ENCODE peak calls at places on chromosomes 3 and 15, in four cellular contexts. One of them, this sample, is unnamed.

GRCh38 chr15:83380026-83380425 is 67.1 kb upstream of the SH3GL3 start:
- DNase-seq in ovary: no peak
- DNase-seq in uterus: no peak
- DNase-seq in lower leg skin: no peak
- DNase-seq in this sample: no peak

GRCh38 chr3:86934851-86935250 is 56.1 kb downstream of the VGLL3 start:
- DNase-seq in ovary: no peak
- DNase-seq in uterus: no peak
- DNase-seq in lower leg skin: no peak
- DNase-seq in this sample: no peak

GRCh38 chr15:40252438-40253178 is 13.7 kb downstream of the PAK6 start:
- DNase-seq in ovary: peak; percentile 60
- DNase-seq in uterus: no peak
- DNase-seq in lower leg skin: no peak
- DNase-seq in this sample: no peak

GRCh38 chr3:8457039-8457438 is 44.6 kb upstream of the LMCD1 start:
- DNase-seq in ovary: no peak
- DNase-seq in uterus: no peak
- DNase-seq in lower leg skin: no peak
- DNase-seq in this sample: no peak

GRCh38 chr15:79994651-79995050 is 23.7 kb upstream of the BCL2A1 start:
- DNase-seq in ovary: no peak
- DNase-seq in uterus: no peak
- DNase-seq in lower leg skin: no peak
- DNase-seq in this sample: no peak

GRCh38 chr3:30553641-30554316 is 52.6 kb upstream of the TGFBR2 start:
- DNase-seq in ovary: no peak
- DNase-seq in uterus: no peak
- DNase-seq in lower leg skin: no peak
- DNase-seq in this sample: no peak

GRCh38 chr3:29293371-29293770 is 12.5 kb downstream of the RBMS3 start:
- DNase-seq in ovary: no peak
- DNase-seq in uterus: no peak
- DNase-seq in lower leg skin: no peak
- DNase-seq in this sample: no peak

GRCh38 chr3:4321732-4322131 is 18.6 kb downstream of the SETMAR start:
- DNase-seq in ovary: no peak
- DNase-seq in uterus: no peak
- DNase-seq in lower leg skin: no peak
- DNase-seq in this sample: no peak

GRCh38 chr3:18681946-18682345 is 256.8 kb upstream of the SATB1 start:
- DNase-seq in ovary: no peak
- DNase-seq in uterus: no peak
- DNase-seq in lower leg skin: no peak
- DNase-seq in this sample: no peak

GRCh38 chr15:60179786-60180391 is 175.8 kb downstream of the FOXB1 start:
- DNase-seq in ovary: no peak
- DNase-seq in uterus: no peak
- DNase-seq in lower leg skin: no peak
- DNase-seq in this sample: no peak

GRCh38 chr15:96336643-96337353 is 6.3 kb downstream of the NR2F2 start:
- DNase-seq in ovary: peak; percentile 44
- DNase-seq in uterus: peak; percentile 20
- DNase-seq in lower leg skin: no peak
- DNase-seq in this sample: no peak

GRCh38 chr15:62840518-62841268 is 201.9 kb upstream of the TPM1 start:
- DNase-seq in ovary: no peak
- DNase-seq in uterus: no peak
- DNase-seq in lower leg skin: no peak
- DNase-seq in this sample: no peak

GRCh38 chr3:60215952-60216351 is 1035.3 kb downstream of the FHIT start:
- DNase-seq in ovary: no peak
- DNase-seq in uterus: no peak
- DNase-seq in lower leg skin: no peak
- DNase-seq in this sample: no peak

GRCh38 chr3:172832983-172833382 is 82.5 kb downstream of the ECT2 start:
- DNase-seq in ovary: no peak
- DNase-seq in uterus: no peak
- DNase-seq in lower leg skin: no peak
- DNase-seq in this sample: no peak

GRCh38 chr15:61226313-61227250 is 2.5 kb downstream of the RORA start:
- DNase-seq in ovary: no peak
- DNase-seq in uterus: no peak
- DNase-seq in lower leg skin: no peak
- DNase-seq in this sample: no peak

GRCh38 chr3:97763586-97764148 is 891 bp upstream of the ARL6 start:
- DNase-seq in ovary: no peak
- DNase-seq in uterus: no peak
- DNase-seq in lower leg skin: no peak
- DNase-seq in this sample: no peak

GRCh38 chr15:79970921-79971434 is at the start of gene BCL2A1:
- DNase-seq in ovary: no peak
- DNase-seq in uterus: no peak
- DNase-seq in lower leg skin: no peak
- DNase-seq in this sample: peak; percentile 49

GRCh38 chr15:52563499-52564060 is 5.2 kb downstream of the ARPP19 start:
- DNase-seq in ovary: no peak
- DNase-seq in uterus: no peak
- DNase-seq in lower leg skin: no peak
- DNase-seq in this sample: no peak

GRCh38 chr15:70799667-70800450 is 36.5 kb upstream of the UACA start:
- DNase-seq in ovary: peak; percentile 49
- DNase-seq in uterus: no peak
- DNase-seq in lower leg skin: peak; percentile 28
- DNase-seq in this sample: peak; percentile 55

GRCh38 chr15:41183580-41183979 is 47.0 kb downstream of the EXD1 start:
- DNase-seq in ovary: no peak
- DNase-seq in uterus: no peak
- DNase-seq in lower leg skin: no peak
- DNase-seq in this sample: no peak

GRCh38 chr15:99343208-99343607 is 91.9 kb downstream of the LRRC28 start:
- DNase-seq in ovary: no peak
- DNase-seq in uterus: no peak
- DNase-seq in lower leg skin: no peak
- DNase-seq in this sample: no peak

GRCh38 chr3:38168151-38168987 is 3.0 kb downstream of the OXSR1 start:
- DNase-seq in ovary: no peak
- DNase-seq in uterus: no peak
- DNase-seq in lower leg skin: no peak
- DNase-seq in this sample: no peak

GRCh38 chr15:89114974-89115373 is 26.7 kb downstream of the ABHD2 start:
- DNase-seq in ovary: no peak
- DNase-seq in uterus: peak; percentile 56
- DNase-seq in lower leg skin: no peak
- DNase-seq in this sample: no peak

GRCh38 chr3:197028711-197029510 is 706 bp downstream of the MELTF start:
- DNase-seq in ovary: peak; percentile 42
- DNase-seq in uterus: no peak
- DNase-seq in lower leg skin: no peak
- DNase-seq in this sample: no peak

GRCh38 chr15:82714026-82714425 is 4.4 kb upstream of the AP3B2 start:
- DNase-seq in ovary: no peak
- DNase-seq in uterus: no peak
- DNase-seq in lower leg skin: no peak
- DNase-seq in this sample: no peak

GRCh38 chr3:59754456-59754855 is 704.6 kb upstream of the CFAP20DC start:
- DNase-seq in ovary: no peak
- DNase-seq in uterus: no peak
- DNase-seq in lower leg skin: no peak
- DNase-seq in this sample: no peak

GRCh38 chr3:126351771-126352475 is 5.3 kb downstream of the KLF15 start:
- DNase-seq in ovary: peak; percentile 39
- DNase-seq in uterus: peak; percentile 12
- DNase-seq in lower leg skin: no peak
- DNase-seq in this sample: peak; percentile 60

GRCh38 chr15:74842581-74843444 is at the start of gene ULK3:
- DNase-seq in ovary: peak; percentile 95
- DNase-seq in uterus: peak; percentile 93
- DNase-seq in lower leg skin: peak; percentile 88
- DNase-seq in this sample: peak; percentile 93
- TF ChIP-seq POLR2A in ovary: peak; percentile 10
- TF ChIP-seq POLR2A in uterus: peak; percentile 72
- TF ChIP-seq POLR2A in lower leg skin: no peak
- TF ChIP-seq POLR2A in this sample: peak; percentile 76

GRCh38 chr3:46538803-46539442 is 27.2 kb downstream of the LRRC2 start:
- DNase-seq in ovary: no peak
- DNase-seq in uterus: peak; percentile 21
- DNase-seq in lower leg skin: peak; percentile 57
- DNase-seq in this sample: no peak

GRCh38 chr3:46539443-46540005 is 26.6 kb downstream of the LRRC2 start:
- DNase-seq in ovary: no peak
- DNase-seq in uterus: no peak
- DNase-seq in lower leg skin: peak; percentile 3
- DNase-seq in this sample: no peak

GRCh38 chr3:46536758-46537157 is 29.3 kb downstream of the LRRC2 start:
- DNase-seq in ovary: no peak
- DNase-seq in uterus: no peak
- DNase-seq in lower leg skin: no peak
- DNase-seq in this sample: no peak

GRCh38 chr3:46537316-46537715 is 28.8 kb downstream of the LRRC2 start:
- DNase-seq in ovary: no peak
- DNase-seq in uterus: no peak
- DNase-seq in lower leg skin: no peak
- DNase-seq in this sample: no peak

GRCh38 chr3:46537789-46538188 is 28.3 kb downstream of the LRRC2 start:
- DNase-seq in ovary: no peak
- DNase-seq in uterus: no peak
- DNase-seq in lower leg skin: no peak
- DNase-seq in this sample: no peak
- H3K4me3 ChIP-seq in ovary: no peak overlapping the region
- H3K4me3 ChIP-seq in uterus: no peak overlapping the region
- H3K4me3 ChIP-seq in lower leg skin: no peak overlapping the region
- H3K4me3 ChIP-seq in this sample: no peak overlapping the region

DNA sequence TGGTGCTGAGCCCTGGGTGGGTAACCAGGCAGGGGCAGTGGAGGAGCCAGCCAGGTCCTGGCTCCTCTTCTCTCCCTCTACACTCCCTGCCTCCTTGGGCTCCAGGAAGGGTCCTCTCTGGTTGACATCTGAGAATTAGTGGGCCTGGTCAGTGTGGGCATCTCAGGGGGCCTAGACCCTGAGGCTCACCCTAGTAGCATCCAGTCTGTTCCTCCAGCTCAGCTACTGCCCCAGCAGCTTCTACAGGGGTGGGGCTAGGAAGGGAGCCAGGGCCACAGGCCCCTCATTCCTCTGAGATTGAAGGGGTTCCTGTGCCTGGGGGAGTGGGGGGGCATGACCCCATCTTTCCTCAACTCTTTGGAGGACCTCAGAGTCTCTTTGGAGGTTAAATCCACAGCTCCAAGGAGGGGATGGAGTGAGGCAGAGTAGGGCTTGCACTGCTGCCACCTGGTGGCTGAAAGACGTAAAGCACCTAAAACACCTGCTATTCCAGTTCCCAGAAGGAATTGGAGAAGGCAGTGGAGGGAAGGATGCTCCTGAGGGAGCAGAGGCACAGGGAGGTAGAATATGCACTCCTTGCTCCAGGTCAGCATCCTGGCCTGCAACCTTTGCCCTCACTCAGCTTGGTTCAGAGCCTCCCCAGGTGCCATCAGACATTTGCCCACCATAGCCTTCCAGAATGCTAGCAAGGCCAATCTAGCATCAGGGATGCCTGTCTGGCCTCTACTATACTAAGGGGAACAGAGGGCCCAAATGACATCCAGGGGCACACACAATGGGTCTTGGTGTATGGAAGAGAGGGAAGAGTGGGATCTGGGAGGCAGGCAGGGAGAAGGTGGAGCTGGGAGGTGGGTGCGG is 25.1 kb downstream of the C3orf18 start:
- DNase-seq in ovary: peak; percentile 82
- DNase-seq in uterus: peak; percentile 72
- DNase-seq in lower leg skin: peak; percentile 63
- DNase-seq in this sample: peak; percentile 68
- TF ChIP-seq CTCF in ovary: peak; percentile 80
- TF ChIP-seq CTCF in uterus: peak; percentile 87
- TF ChIP-seq CTCF in lower leg skin: no peak
- TF ChIP-seq CTCF in this sample: peak; percentile 91

GRCh38 chr3:121749276-121750086 is at the start of gene GOLGB1:
- DNase-seq in ovary: peak; percentile 91
- DNase-seq in uterus: peak; percentile 89
- DNase-seq in lower leg skin: peak; percentile 98
- DNase-seq in this sample: peak; percentile 95
- TF ChIP-seq POLR2A in ovary: peak; percentile 96
- TF ChIP-seq POLR2A in uterus: peak; percentile 94
- TF ChIP-seq POLR2A in lower leg skin: no peak
- TF ChIP-seq POLR2A in this sample: peak; percentile 99

GRCh38 chr3:187799942-187800637 is 54.8 kb upstream of the BCL6 start:
- DNase-seq in ovary: no peak
- DNase-seq in uterus: no peak
- DNase-seq in lower leg skin: no peak
- DNase-seq in this sample: no peak

GRCh38 chr3:187798126-187798525 is 52.9 kb upstream of the BCL6 start:
- DNase-seq in ovary: no peak
- DNase-seq in uterus: no peak
- DNase-seq in lower leg skin: no peak
- DNase-seq in this sample: no peak

GRCh38 chr3:187795207-187795960 is 50.1 kb upstream of the BCL6 start:
- DNase-seq in ovary: no peak
- DNase-seq in uterus: no peak
- DNase-seq in lower leg skin: no peak
- DNase-seq in this sample: peak; percentile 90

GRCh38 chr3:187801152-187801551 is 55.9 kb upstream of the BCL6 start:
- DNase-seq in ovary: no peak
- DNase-seq in uterus: no peak
- DNase-seq in lower leg skin: no peak
- DNase-seq in this sample: no peak

GRCh38 chr3:187798531-187799520 is 53.6 kb upstream of the BCL6 start:
- DNase-seq in ovary: no peak
- DNase-seq in uterus: no peak
- DNase-seq in lower leg skin: no peak
- DNase-seq in this sample: no peak
- H3K4me3 ChIP-seq in ovary: no peak overlapping the region
- H3K4me3 ChIP-seq in uterus: no peak overlapping the region
- H3K4me3 ChIP-seq in lower leg skin: no peak overlapping the region
- H3K4me3 ChIP-seq in this sample: no peak overlapping the region

GRCh38 chr3:71132995-71133730 is 450.4 kb downstream of the FOXP1 start:
- DNase-seq in ovary: no peak
- DNase-seq in uterus: no peak
- DNase-seq in lower leg skin: no peak
- DNase-seq in this sample: no peak
- TF ChIP-seq CTCF in ovary: no peak
- TF ChIP-seq CTCF in uterus: no peak
- TF ChIP-seq CTCF in lower leg skin: no peak
- TF ChIP-seq CTCF in this sample: no peak

GRCh38 chr3:150603090-150603887 is at the start of gene SELENOT:
- DNase-seq in ovary: peak; percentile 97
- DNase-seq in uterus: peak; percentile 96
- DNase-seq in lower leg skin: peak; percentile 90
- DNase-seq in this sample: peak; percentile 95
- TF ChIP-seq POLR2A in ovary: peak; percentile 91
- TF ChIP-seq POLR2A in uterus: peak; percentile 95
- TF ChIP-seq POLR2A in lower leg skin: no peak
- TF ChIP-seq POLR2A in this sample: peak; percentile 97

This sample was measured in right lobe of liver.